ENCODE peak calls at places on chromosomes 6 and 20, in five cellular contexts. One of them, this sample, is unnamed.
A peak's percentile ranks its signal among the peaks of the same experiment; 100 is the strongest.

GRCh38 chr6:107348224-107348623 is 111.1 kb downstream of the PDSS2 start:
- DNase-seq in stomach: no peak
- DNase-seq in uterus: no peak
- DNase-seq in GM12865: no peak
- DNase-seq in mammary epithelial cell: peak; percentile 14
- DNase-seq in this sample: no peak

GRCh38 chr20:61205769-61206168 is 46.3 kb upstream of the CDH4 start:
- DNase-seq in uterus: no peak
- DNase-seq in mammary epithelial cell: peak; percentile 62
- DNase-seq in stomach: no peak
- DNase-seq in GM12865: no peak
- DNase-seq in this sample: no peak

GRCh38 chr6:22926613-22927348 is 357.4 kb downstream of the HDGFL1 start:
- DNase-seq in stomach: no peak
- DNase-seq in GM12865: no peak
- DNase-seq in mammary epithelial cell: no peak
- DNase-seq in uterus: no peak
- DNase-seq in this sample: no peak

GRCh38 chr6:111573892-111574800 is 31.5 kb downstream of the TRAF3IP2 start:
- DNase-seq in GM12865: no peak
- DNase-seq in mammary epithelial cell: peak; percentile 80
- DNase-seq in uterus: peak; percentile 52
- DNase-seq in stomach: no peak
- DNase-seq in this sample: no peak

GRCh38 chr6:89842228-89842627 is 12.5 kb downstream of the CASP8AP2 start:
- DNase-seq in uterus: no peak
- DNase-seq in stomach: no peak
- DNase-seq in GM12865: no peak
- DNase-seq in mammary epithelial cell: no peak
- DNase-seq in this sample: no peak

GRCh38 chr6:2449572-2449940 is 204.2 kb upstream of the GMDS start:
- DNase-seq in GM12865: no peak
- DNase-seq in uterus: no peak
- DNase-seq in stomach: no peak
- DNase-seq in mammary epithelial cell: no peak
- DNase-seq in this sample: no peak

GRCh38 chr6:90460067-90460466 is 126.8 kb downstream of the MAP3K7 start:
- DNase-seq in mammary epithelial cell: no peak
- DNase-seq in GM12865: no peak
- DNase-seq in uterus: no peak
- DNase-seq in stomach: no peak
- DNase-seq in this sample: no peak

GRCh38 chr6:108127826-108128225 is 38.0 kb upstream of the NR2E1 start:
- DNase-seq in stomach: no peak
- DNase-seq in GM12865: no peak
- DNase-seq in mammary epithelial cell: peak; percentile 40
- DNase-seq in uterus: no peak
- DNase-seq in this sample: no peak

GRCh38 chr6:27891300-27891913 is 20.8 kb downstream of the OR2B2 start:
- DNase-seq in stomach: no peak
- DNase-seq in mammary epithelial cell: no peak
- DNase-seq in uterus: no peak
- DNase-seq in GM12865: no peak
- DNase-seq in this sample: no peak

GRCh38 chr6:41683460-41684310 is 45.4 kb downstream of the MDFI start:
- DNase-seq in GM12865: peak; percentile 80
- DNase-seq in uterus: peak; percentile 75
- DNase-seq in mammary epithelial cell: peak; percentile 39
- DNase-seq in stomach: peak; percentile 85
- DNase-seq in this sample: peak; percentile 92

GRCh38 chr6:54856137-54856536 is 9.6 kb downstream of the FAM83B start:
- DNase-seq in mammary epithelial cell: peak; percentile 28
- DNase-seq in GM12865: peak; percentile 12
- DNase-seq in uterus: no peak
- DNase-seq in stomach: peak; percentile 44
- DNase-seq in this sample: no peak

GRCh38 chr20:2955257-2955950 is 82.1 kb downstream of the PTPRA start:
- DNase-seq in mammary epithelial cell: no peak
- DNase-seq in stomach: no peak
- DNase-seq in GM12865: peak; percentile 46
- DNase-seq in uterus: no peak
- DNase-seq in this sample: no peak

GRCh38 chr20:24470031-24470781 is 777 bp downstream of the SYNDIG1 start:
- DNase-seq in mammary epithelial cell: peak; percentile 57
- DNase-seq in GM12865: no peak
- DNase-seq in stomach: no peak
- DNase-seq in uterus: no peak
- DNase-seq in this sample: no peak

GRCh38 chr20:51985013-51985415 is 182.7 kb upstream of the SALL4 start:
- DNase-seq in GM12865: no peak
- DNase-seq in stomach: no peak
- DNase-seq in uterus: peak; percentile 17
- DNase-seq in mammary epithelial cell: peak; percentile 87
- DNase-seq in this sample: no peak

GRCh38 chr20:21496452-21496851 is 17.4 kb downstream of the NKX2-2 start:
- DNase-seq in uterus: no peak
- DNase-seq in mammary epithelial cell: peak; percentile 80
- DNase-seq in GM12865: no peak
- DNase-seq in stomach: no peak
- DNase-seq in this sample: no peak

GRCh38 chr20:22382742-22383141 is 201.6 kb downstream of the FOXA2 start:
- DNase-seq in GM12865: peak; percentile 5
- DNase-seq in stomach: no peak
- DNase-seq in mammary epithelial cell: peak; percentile 75
- DNase-seq in uterus: no peak
- DNase-seq in this sample: no peak

GRCh38 chr6:10381830-10382208 is 33.1 kb downstream of the TFAP2A start:
- DNase-seq in mammary epithelial cell: no peak
- DNase-seq in GM12865: no peak
- DNase-seq in uterus: no peak
- DNase-seq in stomach: no peak
- DNase-seq in this sample: no peak

GRCh38 chr20:23782366-23782983 is 31.7 kb upstream of the CST1 start:
- DNase-seq in GM12865: peak; percentile 28
- DNase-seq in stomach: no peak
- DNase-seq in mammary epithelial cell: peak; percentile 40
- DNase-seq in uterus: no peak
- DNase-seq in this sample: no peak

GRCh38 chr6:72348926-72349325 is 272.9 kb upstream of the KCNQ5 start:
- DNase-seq in stomach: no peak
- DNase-seq in mammary epithelial cell: peak; percentile 86
- DNase-seq in GM12865: no peak
- DNase-seq in uterus: no peak
- DNase-seq in this sample: no peak

GRCh38 chr6:132788658-132789397 is 9.6 kb downstream of the SLC18B1 start:
- DNase-seq in mammary epithelial cell: no peak
- DNase-seq in uterus: no peak
- DNase-seq in GM12865: peak; percentile 10
- DNase-seq in stomach: no peak
- DNase-seq in this sample: no peak

GRCh38 chr6:140979642-140980091 is 1153.1 kb upstream of the GJE1 start:
- DNase-seq in GM12865: no peak
- DNase-seq in mammary epithelial cell: peak; percentile 57
- DNase-seq in uterus: peak; percentile 32
- DNase-seq in stomach: no peak
- DNase-seq in this sample: no peak

GRCh38 chr6:17101422-17102257 is at the start of gene STMND1:
- DNase-seq in stomach: peak; percentile 59
- DNase-seq in GM12865: peak; percentile 4
- DNase-seq in mammary epithelial cell: peak; percentile 53
- DNase-seq in uterus: peak; percentile 41
- DNase-seq in this sample: no peak

GRCh38 chr6:161094904-161095440 is 103.4 kb downstream of the MAP3K4 start:
- DNase-seq in uterus: no peak
- DNase-seq in GM12865: no peak
- DNase-seq in stomach: no peak
- DNase-seq in mammary epithelial cell: peak; percentile 34
- DNase-seq in this sample: no peak

GRCh38 chr6:33787954-33788693 is 806 bp downstream of the LEMD2 start:
- DNase-seq in mammary epithelial cell: peak; percentile 66
- DNase-seq in GM12865: peak; percentile 77
- DNase-seq in stomach: peak; percentile 65
- DNase-seq in uterus: peak; percentile 76
- DNase-seq in this sample: no peak

GRCh38 chr6:13873288-13874190 is 51.2 kb upstream of the RNF182 start:
- DNase-seq in stomach: peak; percentile 70
- DNase-seq in mammary epithelial cell: peak; percentile 33
- DNase-seq in GM12865: peak; percentile 75
- DNase-seq in uterus: peak; percentile 38
- DNase-seq in this sample: peak; percentile 85

GRCh38 chr6:107121266-107121665 is 6.0 kb upstream of the BEND3 start:
- DNase-seq in uterus: no peak
- DNase-seq in GM12865: no peak
- DNase-seq in mammary epithelial cell: no peak
- DNase-seq in stomach: no peak
- DNase-seq in this sample: no peak

GRCh38 chr20:57724610-57725405 is 15.0 kb upstream of the PMEPA1 start:
- DNase-seq in stomach: no peak
- DNase-seq in GM12865: no peak
- DNase-seq in uterus: no peak
- DNase-seq in mammary epithelial cell: no peak
- DNase-seq in this sample: no peak

GRCh38 chr6:97133071-97133470 is 149.9 kb downstream of the MMS22L start:
- DNase-seq in uterus: no peak
- DNase-seq in mammary epithelial cell: no peak
- DNase-seq in GM12865: no peak
- DNase-seq in stomach: no peak
- DNase-seq in this sample: no peak

GRCh38 chr6:143018955-143019354 is 41.7 kb upstream of the AIG1 start:
- DNase-seq in uterus: no peak
- DNase-seq in GM12865: no peak
- DNase-seq in mammary epithelial cell: no peak
- DNase-seq in stomach: no peak
- DNase-seq in this sample: no peak

GRCh38 chr20:63968928-63969760 is 586 bp downstream of the ZNF512B start:
- DNase-seq in uterus: peak; percentile 23
- DNase-seq in GM12865: no peak
- DNase-seq in stomach: peak; percentile 27
- DNase-seq in mammary epithelial cell: no peak
- DNase-seq in this sample: no peak

GRCh38 chr6:56172144-56172543 is 75.2 kb downstream of the COL21A1 start:
- DNase-seq in mammary epithelial cell: no peak
- DNase-seq in uterus: no peak
- DNase-seq in stomach: no peak
- DNase-seq in GM12865: no peak
- DNase-seq in this sample: no peak
- TF ChIP-seq CTCF in mammary epithelial cell: peak; percentile 1
- TF ChIP-seq CTCF in uterus: no peak
- TF ChIP-seq CTCF in stomach: no peak
- TF ChIP-seq CTCF in GM12865: no peak
- TF ChIP-seq CTCF in this sample: no peak

DNA sequence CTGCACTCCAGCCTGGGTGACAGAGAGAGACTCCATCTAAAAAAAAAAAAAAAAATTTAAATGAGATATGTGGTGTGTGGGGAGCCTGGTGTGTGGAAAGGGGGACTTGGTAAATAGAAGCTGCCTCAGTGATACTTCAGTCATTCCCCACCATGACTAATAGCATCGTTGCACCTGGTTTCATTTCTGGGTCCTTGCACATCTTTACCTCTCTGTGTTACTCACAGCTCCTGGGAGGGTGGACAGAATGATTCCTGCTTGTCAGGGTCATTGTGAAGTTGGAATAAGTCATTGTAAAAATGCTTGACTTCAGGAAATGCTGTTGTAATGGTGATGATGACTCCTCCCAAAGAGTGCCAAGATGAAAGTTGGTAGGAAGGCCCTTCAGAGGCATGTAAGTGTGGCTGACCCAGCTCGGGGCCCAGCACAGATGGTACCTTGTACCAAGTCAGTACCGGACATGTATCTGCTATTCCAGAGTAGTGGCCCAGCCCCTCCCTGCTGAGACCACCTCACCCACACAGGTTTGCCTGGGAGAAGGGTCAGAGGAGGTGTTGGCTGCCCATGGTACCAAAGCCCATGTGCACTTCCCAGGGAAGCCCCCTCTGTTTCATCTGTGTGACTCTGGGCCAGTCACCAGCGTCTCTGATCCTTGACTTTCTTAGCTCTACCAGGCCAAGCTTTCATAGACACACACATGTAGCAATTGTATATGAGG is 48.4 kb downstream of the PLAGL2 start:
- DNase-seq in stomach: no peak
- DNase-seq in uterus: no peak
- DNase-seq in mammary epithelial cell: peak; percentile 33
- DNase-seq in GM12865: no peak
- DNase-seq in this sample: no peak
- TF ChIP-seq CTCF in stomach: no peak
- TF ChIP-seq CTCF in uterus: no peak
- TF ChIP-seq CTCF in mammary epithelial cell: no peak
- TF ChIP-seq CTCF in GM12865: no peak
- TF ChIP-seq CTCF in this sample: no peak

GRCh38 chr6:51490101-51490500 is 597.3 kb downstream of the PKHD1 start:
- DNase-seq in uterus: no peak
- DNase-seq in stomach: no peak
- DNase-seq in GM12865: no peak
- DNase-seq in mammary epithelial cell: no peak
- DNase-seq in this sample: no peak

GRCh38 chr6:51495016-51495805 is 592.2 kb downstream of the PKHD1 start:
- DNase-seq in uterus: no peak
- DNase-seq in GM12865: no peak
- DNase-seq in mammary epithelial cell: no peak
- DNase-seq in stomach: peak; percentile 27
- DNase-seq in this sample: no peak

GRCh38 chr6:51489133-51489532 is 598.3 kb downstream of the PKHD1 start:
- DNase-seq in mammary epithelial cell: no peak
- DNase-seq in GM12865: no peak
- DNase-seq in stomach: no peak
- DNase-seq in uterus: no peak
- DNase-seq in this sample: no peak

GRCh38 chr6:51495806-51496380 is 591.5 kb downstream of the PKHD1 start:
- DNase-seq in uterus: no peak
- DNase-seq in GM12865: no peak
- DNase-seq in mammary epithelial cell: no peak
- DNase-seq in stomach: no peak
- DNase-seq in this sample: no peak

GRCh38 chr6:51494342-51494741 is 593.1 kb downstream of the PKHD1 start:
- DNase-seq in mammary epithelial cell: no peak
- DNase-seq in GM12865: no peak
- DNase-seq in uterus: no peak
- DNase-seq in stomach: no peak
- DNase-seq in this sample: no peak
- TF ChIP-seq CTCF in mammary epithelial cell: peak; percentile 33
- TF ChIP-seq CTCF in GM12865: no peak
- TF ChIP-seq CTCF in uterus: no peak
- TF ChIP-seq CTCF in stomach: peak; percentile 11
- TF ChIP-seq CTCF in this sample: peak; percentile 13

DNA sequence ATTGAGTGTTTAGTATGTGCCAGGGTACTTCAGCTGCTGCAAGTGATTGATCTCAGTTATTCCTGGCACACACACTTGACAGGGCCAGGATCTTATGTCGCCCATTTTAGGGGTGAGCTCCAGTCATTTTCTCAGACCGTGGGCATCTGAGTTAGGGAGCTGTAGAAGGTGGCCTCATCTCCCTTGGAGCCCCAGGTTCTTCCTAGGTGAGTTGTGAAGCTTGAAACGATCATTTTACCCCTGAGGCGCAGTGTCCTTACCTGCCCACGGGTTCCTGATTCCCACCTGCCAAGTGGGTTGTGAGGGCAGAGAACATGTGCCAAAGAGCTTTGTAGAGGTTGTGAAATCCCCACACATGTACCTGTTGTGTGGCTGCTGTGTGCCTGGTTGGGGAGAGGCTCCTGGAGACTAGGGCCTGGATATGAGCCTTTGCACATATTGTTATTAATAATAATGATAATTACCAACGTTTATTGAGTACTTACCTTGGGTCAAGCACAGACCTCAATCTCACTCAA is 465 bp upstream of the KCNS1 start:
- DNase-seq in mammary epithelial cell: no peak
- DNase-seq in stomach: no peak
- DNase-seq in uterus: no peak
- DNase-seq in GM12865: no peak
- DNase-seq in this sample: no peak
- TF ChIP-seq CTCF in mammary epithelial cell: no peak
- TF ChIP-seq CTCF in stomach: no peak
- TF ChIP-seq CTCF in uterus: no peak
- TF ChIP-seq CTCF in GM12865: no peak
- TF ChIP-seq CTCF in this sample: no peak

This sample was measured in osteocyte.